ENCODE peak calls at places on chromosomes 1 and 21, in four cellular contexts. L is upper lobe of right lung, C is choroid plexus epithelial cell, Q is heart right ventricle. F is an unnamed sample.

GRCh38 chr1:170558731-170559130 is 26.8 kb downstream of the GORAB start:
- DNase-seq in Q (no peak), L (no peak), C (no peak), F (no peak)

GRCh38 chr1:206972725-206973124 is 2.5 kb upstream of the FCAMR start:
- DNase-seq in L (no peak), Q (no peak), C (no peak), F (no peak)

GRCh38 chr1:2587071-2587859 is 688 bp downstream of the PRXL2B start:
- DNase-seq in L (no peak), Q (peak), C (peak), F (no peak)

GRCh38 chr1:159436469-159436868 is 3.1 kb upstream of the OR10J1 start:
- DNase-seq in Q (no peak), L (no peak), C (no peak), F (no peak)

GRCh38 chr1:69589799-69590198 is 22.1 kb downstream of the LRRC7 start:
- DNase-seq in L (no peak), Q (no peak), C (no peak), F (no peak)

GRCh38 chr21:36727886-36728285 is 29.0 kb downstream of the SIM2 start:
- DNase-seq in Q (no peak), L (peak), C (no peak), F (no peak)

GRCh38 chr1:67827688-67828087 is 5.6 kb downstream of the GNG12 start:
- DNase-seq in L (no peak), Q (no peak), C (no peak), F (no peak)

GRCh38 chr1:111666828-111667227 is 47.2 kb downstream of the RAP1A start:
- DNase-seq in L (no peak), C (no peak), Q (no peak), F (no peak)

GRCh38 chr1:33178836-33179439 is 2.9 kb downstream of the TRIM62 start:
- DNase-seq in C (no peak), L (no peak), Q (no peak), F (no peak)

GRCh38 chr1:177185209-177185608 is 14.5 kb downstream of the BRINP2 start:
- DNase-seq in L (no peak), C (peak), Q (no peak), F (no peak)

GRCh38 chr1:155892801-155893200 is 18.3 kb downstream of the RIT1 start:
- DNase-seq in L (no peak), Q (no peak), C (peak), F (no peak)

GRCh38 chr1:118812555-118812954 is 175.6 kb downstream of the TBX15 start:
- DNase-seq in Q (no peak), L (no peak), C (no peak), F (no peak)

GRCh38 chr1:31939484-31940329 is 1.5 kb upstream of the PTP4A2 start:
- DNase-seq in Q (no peak), L (no peak), C (peak), F (peak)

GRCh38 chr1:29352719-29353420 is 116.5 kb downstream of the PTPRU start:
- DNase-seq in Q (no peak), L (no peak), C (no peak), F (no peak)

GRCh38 chr1:224245188-224245587 is 62.1 kb downstream of the DEGS1 start:
- DNase-seq in L (peak), C (peak), Q (peak), F (peak)

GRCh38 chr1:109204484-109204883 is 9.2 kb upstream of the SARS1 start:
- DNase-seq in Q (no peak), C (no peak), L (no peak), F (no peak)

GRCh38 chr1:31714442-31715096 is 10.8 kb upstream of the COL16A1 start:
- DNase-seq in L (no peak), Q (peak), C (peak), F (no peak)

GRCh38 chr1:173476197-173476663 is 905 bp upstream of the PRDX6 start:
- DNase-seq in Q (no peak), L (no peak), C (no peak), F (no peak)

GRCh38 chr1:228157381-228158126 is 7.8 kb downstream of the GJC2 start:
- DNase-seq in L (peak), Q (no peak), C (no peak), F (no peak)

GRCh38 chr1:35288761-35289160 is 20.3 kb downstream of the ZMYM4 start:
- DNase-seq in L (no peak), Q (no peak), C (peak), F (no peak)

GRCh38 chr1:160579216-160579701 is at the start of gene CD84:
- DNase-seq in L (no peak), C (no peak), Q (no peak), F (no peak)

GRCh38 chr1:10978719-10979118 is 33.7 kb upstream of the TARDBP start:
- DNase-seq in L (no peak), C (no peak), Q (no peak), F (no peak)

GRCh38 chr21:38490411-38491020 is 7.8 kb downstream of the ERG start:
- DNase-seq in C (no peak), L (no peak), Q (no peak), F (no peak)

GRCh38 chr21:44506279-44507255 is 33.4 kb downstream of the KRTAP10-1 start:
- DNase-seq in C (no peak), Q (no peak), L (no peak), F (no peak)

GRCh38 chr1:153288634-153289275 is 24.0 kb downstream of the PGLYRP3 start:
- DNase-seq in L (no peak), C (no peak), Q (no peak), F (no peak)

GRCh38 chr1:233328661-233329498 is 1.4 kb downstream of the MAP3K21 start:
- DNase-seq in L (peak), C (no peak), Q (no peak), F (no peak)

GRCh38 chr1:8431028-8431427 is 113.1 kb downstream of the SLC45A1 start:
- DNase-seq in L (no peak), C (peak), Q (no peak), F (no peak)

GRCh38 chr1:4681026-4681425 is 26.6 kb downstream of the AJAP1 start:
- DNase-seq in Q (no peak), C (no peak), L (no peak), F (no peak)

GRCh38 chr1:31102501-31102950 is 37.0 kb upstream of the PUM1 start:
- DNase-seq in Q (no peak), L (no peak), C (peak), F (no peak)

GRCh38 chr1:177600371-177600770 is 369.5 kb downstream of the SEC16B start:
- DNase-seq in C (no peak), L (no peak), Q (no peak), F (no peak)

GRCh38 chr21:28263974-28264373 is 728.7 kb downstream of the LTN1 start:
- DNase-seq in C (no peak), L (no peak), Q (no peak), F (no peak)

GRCh38 chr1:109928591-109929111 is 18.0 kb downstream of the CSF1 start:
- DNase-seq in L (no peak), C (peak), Q (peak), F (no peak)

DNA sequence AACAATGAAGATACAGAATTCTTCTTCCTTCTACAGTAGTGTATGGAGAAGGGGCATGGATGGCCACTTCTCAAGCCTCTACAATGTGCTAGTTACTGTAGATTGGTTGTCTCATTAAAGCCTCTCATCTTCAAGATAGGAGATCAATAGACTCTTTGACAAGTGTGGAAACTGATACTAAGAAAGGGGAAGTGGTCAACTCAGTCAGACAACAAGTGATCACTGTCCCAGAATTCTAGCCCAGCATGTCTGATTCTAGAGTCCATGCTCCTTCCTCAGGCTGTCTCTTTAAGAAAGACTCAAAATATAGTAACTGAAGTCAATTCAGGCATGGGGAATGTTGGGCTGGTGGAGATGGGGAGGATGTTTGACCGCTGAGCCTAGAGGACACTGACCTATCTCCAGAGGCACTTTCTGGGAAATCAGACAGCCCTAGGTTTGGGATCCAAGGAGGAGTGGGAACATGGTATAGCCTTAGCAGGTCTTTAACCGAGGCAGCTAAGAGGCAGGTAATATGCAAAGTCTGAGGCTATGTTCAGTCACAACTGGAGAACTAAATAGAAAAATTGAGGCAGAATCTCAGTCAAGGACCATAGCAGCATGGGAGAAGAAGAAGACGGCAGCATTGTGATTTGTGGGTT is 39.3 kb upstream of the EYA3 start:
- DNase-seq in Q (no peak), L (no peak), C (no peak), F (peak)
- H3K4me3 ChIP-seq in Q (no peak), L (no peak), C (no peak), F (no peak)

GRCh38 chr1:84156210-84156621 is 12.1 kb downstream of the PRKACB start:
- DNase-seq in C (peak), Q (no peak), L (no peak), F (no peak)
- TF ChIP-seq CTCF in C (no peak), Q (no peak), L (no peak), F (no peak)

GRCh38 chr1:162397943-162398560 is 13.9 kb downstream of the SH2D1B start:
- DNase-seq in C (no peak), L (no peak), Q (no peak), F (no peak)

GRCh38 chr1:162396201-162396906 is 14.8 kb downstream of the C1orf226 start:
- DNase-seq in C (no peak), L (no peak), Q (no peak), F (no peak)

GRCh38 chr1:162400790-162401189 is 11.1 kb downstream of the SH2D1B start:
- DNase-seq in Q (no peak), L (no peak), C (no peak), F (no peak)

GRCh38 chr1:162397039-162397448 is 14.9 kb downstream of the SH2D1B start:
- DNase-seq in C (peak), Q (no peak), L (no peak), F (no peak)

DNA sequence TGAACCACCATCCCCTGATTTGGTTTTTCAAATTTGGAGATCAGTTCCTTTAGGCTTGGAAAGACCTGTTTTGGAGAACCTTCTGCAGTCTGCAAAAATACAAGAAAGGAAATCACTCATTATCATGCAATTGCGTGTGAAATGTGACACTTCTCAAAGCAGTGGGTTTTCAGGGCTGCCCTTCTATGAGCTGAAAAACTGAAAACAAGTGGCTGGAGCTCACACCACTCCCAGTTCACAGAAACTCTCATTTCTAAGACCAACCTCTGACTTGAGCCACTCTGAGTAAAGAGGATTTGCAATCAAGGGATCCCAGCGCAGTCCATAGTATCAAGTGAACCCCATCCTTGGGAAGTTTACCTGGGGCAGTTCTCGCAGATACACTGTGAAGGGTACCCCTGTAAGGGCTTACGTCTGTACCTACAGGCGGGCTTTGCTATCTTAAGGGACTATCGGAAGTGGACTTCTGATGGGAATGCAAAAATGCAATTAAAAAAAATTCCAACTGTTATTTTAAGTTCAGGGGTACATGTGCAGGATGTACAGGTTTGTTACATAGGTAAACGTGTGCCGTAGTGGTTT is 12.8 kb downstream of the SH2D1B start:
- DNase-seq in L (no peak), C (no peak), Q (no peak), F (no peak)
- H3K4me3 ChIP-seq in L (no peak), C (no peak), Q (no peak), F (no peak)

GRCh38 chr1:46427541-46427940 is 33.4 kb downstream of the FAAH start:
- DNase-seq in C (no peak), Q (no peak), L (no peak), F (no peak)

GRCh38 chr1:46432781-46433327 is 38.7 kb downstream of the FAAH start:
- DNase-seq in C (no peak), L (no peak), Q (no peak), F (no peak)

GRCh38 chr1:46434358-46434757 is 40.2 kb downstream of the FAAH start:
- DNase-seq in Q (no peak), C (no peak), L (no peak), F (no peak)

GRCh38 chr1:46429436-46429835 is 35.3 kb downstream of the FAAH start:
- DNase-seq in Q (no peak), L (no peak), C (no peak), F (no peak)

GRCh38 chr1:46431695-46432094 is 37.6 kb downstream of the FAAH start:
- DNase-seq in C (no peak), Q (no peak), L (no peak), F (no peak)
- TF ChIP-seq CTCF in C (no peak), Q (no peak), L (no peak), F (no peak)

DNA sequence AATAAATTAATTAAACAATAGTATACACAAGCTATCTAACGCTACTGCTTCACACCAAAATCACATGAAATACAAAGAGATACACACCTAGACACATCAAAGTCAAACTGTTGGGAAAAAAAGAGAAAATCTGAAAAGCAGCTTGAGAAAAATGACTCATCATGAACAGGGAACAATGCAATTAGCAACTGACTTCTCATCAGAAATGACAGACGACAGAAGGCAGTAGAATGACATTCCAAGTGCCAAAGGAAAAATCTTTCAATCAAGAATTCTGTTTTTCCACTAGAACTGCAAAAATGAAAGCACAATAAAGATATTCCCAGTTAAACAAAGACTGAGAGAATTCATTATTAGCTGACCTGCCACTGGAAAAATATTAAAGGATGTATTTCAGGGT is 57.2 kb downstream of the CAPN9 start:
- DNase-seq in C (no peak), L (no peak), Q (no peak), F (no peak)
- H3K4me3 ChIP-seq in C (no peak), L (no peak), Q (no peak), F (no peak)

GRCh38 chr1:51729156-51729823 is 112.4 kb downstream of the OSBPL9 start:
- DNase-seq in L (peak), Q (peak), C (peak), F (peak)
- TF ChIP-seq CTCF in L (no peak), Q (no peak), C (no peak), F (no peak)

GRCh38 chr1:47593598-47594285 is 155.9 kb downstream of the FOXD2 start:
- DNase-seq in Q (no peak), L (no peak), C (no peak), F (no peak)

GRCh38 chr1:47591801-47592200 is 154.0 kb downstream of the FOXD2 start:
- DNase-seq in L (no peak), Q (no peak), C (no peak), F (no peak)

GRCh38 chr1:47592296-47592975 is 154.6 kb downstream of the FOXD2 start:
- DNase-seq in L (no peak), C (no peak), Q (no peak), F (no peak)

GRCh38 chr1:47594627-47595026 is 156.8 kb downstream of the FOXD2 start:
- DNase-seq in Q (no peak), L (no peak), C (no peak), F (no peak)

DNA sequence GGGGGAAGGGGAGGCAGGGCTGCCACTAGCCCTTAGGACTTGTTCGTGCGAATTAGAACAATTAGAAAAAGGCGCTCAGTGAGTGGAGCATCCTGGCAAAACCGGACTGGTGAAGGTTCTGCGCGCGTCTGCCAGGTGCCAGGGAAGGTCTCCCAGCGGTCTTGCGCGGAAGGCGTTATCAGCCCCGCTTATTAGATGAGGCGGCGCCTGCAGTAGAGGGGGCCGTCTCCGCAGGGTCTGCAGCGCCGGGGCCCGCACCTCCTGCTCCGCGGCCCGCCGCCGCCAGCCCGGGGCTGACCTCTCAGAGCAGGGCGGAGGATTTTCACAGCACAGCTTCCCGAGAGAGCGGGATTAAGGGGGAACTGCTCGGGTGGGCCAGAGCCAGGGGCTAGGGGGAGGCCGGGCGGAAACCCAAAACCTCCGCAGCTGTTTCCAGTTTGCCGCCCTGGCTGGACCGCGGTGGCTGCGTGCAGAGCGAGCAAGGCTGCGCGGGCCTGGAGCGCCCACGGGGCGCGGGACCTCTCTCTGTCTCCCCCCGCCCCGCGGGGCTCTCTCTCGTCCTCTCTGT is 155.2 kb downstream of the FOXD2 start:
- DNase-seq in L (no peak), Q (no peak), C (no peak), F (no peak)
- H3K4me3 ChIP-seq in L (no peak), Q (peak), C (peak), F (no peak)

GRCh38 chr1:39896909-39897685 is 4.6 kb downstream of the MYCL start:
- DNase-seq in L (no peak), Q (no peak), C (peak), F (no peak)
- TF ChIP-seq CTCF in L (no peak), Q (no peak), C (peak), F (no peak)

GRCh38 chr1:17617787-17618557 is 78.5 kb downstream of the ARHGEF10L start:
- DNase-seq in L (peak), Q (peak), C (peak), F (no peak)
- H3K4me3 ChIP-seq in L (peak), Q (peak), C (no peak), F (no peak)

GRCh38 chr1:162873671-162874666 is 13.0 kb upstream of the CCDC190 start:
- DNase-seq in Q (no peak), C (peak), L (no peak), F (no peak)
- TF ChIP-seq CTCF in Q (peak), C (peak), L (no peak), F (no peak)

F was measured in GM12864.